ENCODE peak calls at places on chromosomes 3 and 15, in ten cellular contexts. H, Z, G, Q, B, T, L, W, J and P are unnamed samples.
A peak's percentile ranks its signal among the peaks of the same experiment; 100 is the strongest.

GRCh38 chr15:28977377-28978010 is 91.7 kb downstream of the APBA2 start:
- DNase-seq in H (no peak), Z (no peak), G (no peak), Q (peak; percentile 79), B (no peak), T (peak; percentile 97), L (no peak), W (peak; percentile 98), J (no peak), P (no peak)

GRCh38 chr3:155560594-155560993 is 184.3 kb downstream of the PLCH1 start:
- DNase-seq in H (no peak), Z (no peak), G (no peak), Q (no peak), B (no peak), T (peak; percentile 52), L (no peak), W (no peak), J (no peak), P (no peak)

GRCh38 chr3:134369231-134369741 is 5.0 kb downstream of the AMOTL2 start:
- DNase-seq in H (no peak), Z (no peak), G (no peak), Q (no peak), B (no peak), T (no peak), L (no peak), W (peak; percentile 90), J (no peak), P (no peak)

GRCh38 chr15:40293905-40294895 is 11.3 kb upstream of the ANKRD63 start:
- DNase-seq in H (no peak), Z (no peak), G (no peak), Q (no peak), B (no peak), T (no peak), L (no peak), W (no peak), J (no peak), P (no peak)

GRCh38 chr3:163916596-163917560 is 1161.4 kb downstream of the SI start:
- DNase-seq in H (no peak), Z (no peak), G (no peak), Q (no peak), B (no peak), T (no peak), L (no peak), W (no peak), J (peak; percentile 31), P (no peak)

GRCh38 chr3:56413911-56414310 is 54.4 kb downstream of the ERC2 start:
- DNase-seq in H (no peak), Z (no peak), G (no peak), Q (no peak), B (no peak), T (no peak), L (no peak), W (no peak), J (no peak), P (no peak)

GRCh38 chr3:55885721-55886120 is 398.6 kb upstream of the WNT5A start:
- DNase-seq in H (no peak), Z (no peak), G (no peak), Q (no peak), B (no peak), T (peak; percentile 70), L (no peak), W (peak; percentile 37), J (no peak), P (no peak)

GRCh38 chr3:156605686-156606605 is 51.0 kb upstream of the SSR3 start:
- DNase-seq in H (peak; percentile 18), Z (no peak), G (no peak), Q (no peak), B (no peak), T (peak; percentile 9), L (no peak), W (peak; percentile 85), J (no peak), P (no peak)

GRCh38 chr3:37986479-37987314 is 3.9 kb upstream of the VILL start:
- DNase-seq in H (peak; percentile 73), Z (peak; percentile 10), G (no peak), Q (no peak), B (no peak), T (peak; percentile 30), L (no peak), W (no peak), J (no peak), P (no peak)

GRCh38 chr15:39874890-39875549 is 45.0 kb downstream of the GPR176 start:
- DNase-seq in H (no peak), Z (no peak), G (no peak), Q (peak; percentile 36), B (no peak), T (peak; percentile 39), L (no peak), W (peak; percentile 72), J (peak; percentile 57), P (no peak)

GRCh38 chr15:67228286-67228685 is 26.2 kb downstream of the AAGAB start:
- DNase-seq in H (no peak), Z (no peak), G (no peak), Q (no peak), B (no peak), T (no peak), L (no peak), W (no peak), J (no peak), P (no peak)

GRCh38 chr15:85858586-85859375 is 64.1 kb upstream of the KLHL25 start:
- DNase-seq in H (peak; percentile 70), Z (no peak), G (peak; percentile 73), Q (no peak), B (peak; percentile 45), T (peak; percentile 84), L (peak; percentile 49), W (peak; percentile 71), J (peak; percentile 86), P (peak; percentile 63)

GRCh38 chr3:52118156-52118875 is 35.9 kb downstream of the POC1A start:
- DNase-seq in H (no peak), Z (no peak), G (no peak), Q (no peak), B (no peak), T (no peak), L (no peak), W (no peak), J (no peak), P (no peak)

GRCh38 chr3:171944109-171945016 is 95.0 kb upstream of the FNDC3B start:
- DNase-seq in H (no peak), Z (no peak), G (no peak), Q (no peak), B (no peak), T (no peak), L (no peak), W (no peak), J (no peak), P (no peak)

GRCh38 chr15:32861741-32862140 is 143.9 kb downstream of the GREM1 start:
- DNase-seq in H (no peak), Z (no peak), G (no peak), Q (no peak), B (no peak), T (no peak), L (no peak), W (peak; percentile 70), J (peak; percentile 87), P (no peak)

GRCh38 chr3:53809764-53810400 is 36.3 kb downstream of the CHDH start:
- DNase-seq in H (no peak), Z (no peak), G (no peak), Q (no peak), B (no peak), T (no peak), L (no peak), W (no peak), J (no peak), P (no peak)

GRCh38 chr3:184145120-184145524 is 10.0 kb downstream of the EIF2B5 start:
- DNase-seq in H (no peak), Z (no peak), G (peak; percentile 40), Q (no peak), B (no peak), T (peak; percentile 82), L (no peak), W (peak; percentile 70), J (peak; percentile 50), P (no peak)

GRCh38 chr3:167749209-167749608 is 13.7 kb downstream of the SERPINI1 start:
- DNase-seq in H (no peak), Z (no peak), G (no peak), Q (no peak), B (no peak), T (no peak), L (no peak), W (no peak), J (no peak), P (no peak)

DNA sequence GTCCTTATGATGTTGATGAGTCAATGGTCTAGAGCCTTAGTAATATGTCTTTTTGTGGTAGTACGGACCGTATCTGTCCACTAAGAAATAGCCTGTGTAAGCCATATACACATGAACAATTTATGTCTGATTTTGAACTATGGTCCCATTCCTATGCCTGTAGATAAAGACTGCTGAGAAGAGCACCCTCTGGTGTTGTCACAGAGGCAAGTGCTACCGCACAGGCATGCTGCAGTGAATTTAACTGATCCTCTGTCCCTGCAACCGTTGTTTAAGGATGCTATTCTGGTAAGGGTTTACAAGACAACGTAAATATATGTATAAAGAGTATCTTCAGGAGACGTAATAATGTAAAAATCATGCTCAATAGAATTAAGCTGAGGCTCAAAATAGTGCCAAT is 170.7 kb downstream of the UBE3A start:
- DNase-seq in H (no peak), Z (no peak), G (no peak), Q (no peak), B (no peak), T (no peak), L (no peak), W (peak; percentile 2), J (no peak), P (no peak)
- TF ChIP-seq CTCF in H (peak; percentile 35), Z (no peak), G (no peak), Q (peak; percentile 46), B (no peak), T (no peak), L (no peak), W (no peak), J (no peak), P (no peak)

GRCh38 chr15:60135961-60136360 is 131.8 kb downstream of the FOXB1 start:
- DNase-seq in H (no peak), Z (no peak), G (no peak), Q (no peak), B (no peak), T (no peak), L (no peak), W (no peak), J (no peak), P (no peak)
- TF ChIP-seq CTCF in H (no peak), Z (no peak), G (no peak), Q (no peak), B (no peak), T (no peak), L (no peak), W (no peak), J (no peak), P (no peak)

DNA sequence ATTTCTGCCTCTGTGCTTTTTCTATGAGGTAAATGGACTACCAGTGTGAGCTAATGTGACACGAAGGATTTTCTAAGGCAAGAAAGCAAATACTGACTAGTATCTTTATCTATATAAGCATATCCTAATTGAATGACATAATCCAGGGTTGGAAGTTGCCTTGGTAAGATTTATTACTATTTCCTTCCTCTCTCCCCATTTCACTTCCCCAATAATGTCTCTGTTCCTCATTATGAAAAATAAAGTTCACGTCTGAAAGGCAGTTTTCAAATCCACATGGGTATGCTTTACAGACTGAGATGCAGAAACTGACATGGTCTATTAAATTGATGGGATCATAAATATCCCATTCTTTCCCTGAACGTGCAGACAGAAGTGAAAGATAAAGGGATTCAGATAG is 86.0 kb downstream of the DTWD1 start:
- DNase-seq in H (no peak), Z (no peak), G (no peak), Q (no peak), B (no peak), T (no peak), L (no peak), W (no peak), J (no peak), P (no peak)
- TF ChIP-seq CTCF in H (no peak), Z (no peak), G (no peak), Q (no peak), B (no peak), T (no peak), L (no peak), W (no peak), J (no peak), P (no peak)

GRCh38 chr3:148727242-148727641 is 29.5 kb downstream of the AGTR1 start:
- DNase-seq in H (no peak), Z (no peak), G (no peak), Q (no peak), B (no peak), T (peak; percentile 5), L (no peak), W (peak; percentile 39), J (peak; percentile 73), P (no peak)
- TF ChIP-seq CTCF in H (peak; percentile 45), Z (no peak), G (no peak), Q (peak; percentile 69), B (no peak), T (no peak), L (peak; percentile 31), W (peak; percentile 48), J (peak; percentile 80), P (no peak)